ENCODE peak calls at places on chromosomes 3 and 15, in seven cellular contexts. K is Peyer's patch, T is A549, H is GM12891, N is endothelial cell of umbilical vein, U is stomach, Z is suprapubic skin. S is an unnamed sample.

GRCh38 chr3:185200639-185201038 is 47.8 kb upstream of the C3orf70 start:
- DNase-seq in K (no peak), T (no peak), H (no peak), N (peak), U (no peak), Z (no peak), S (no peak)

GRCh38 chr3:123869165-123869564 is 15.0 kb downstream of the MYLK start:
- DNase-seq in K (no peak), T (no peak), H (no peak), N (no peak), U (no peak), Z (no peak), S (no peak)

GRCh38 chr3:52535411-52536111 is 844 bp upstream of the UQCC5 start:
- DNase-seq in K (no peak), T (no peak), H (no peak), N (no peak), U (no peak), Z (no peak), S (no peak)

GRCh38 chr3:14725015-14725431 is 50.1 kb downstream of the C3orf20 start:
- DNase-seq in K (no peak), T (peak), H (no peak), N (no peak), U (no peak), Z (peak), S (no peak)

GRCh38 chr15:66739287-66739686 is 37.3 kb downstream of the SMAD6 start:
- DNase-seq in K (no peak), T (no peak), H (no peak), N (no peak), U (no peak), Z (no peak), S (no peak)

GRCh38 chr15:87753539-87753938 is 503.0 kb downstream of the NTRK3 start:
- DNase-seq in K (no peak), T (peak), H (no peak), N (no peak), U (no peak), Z (no peak), S (no peak)

GRCh38 chr3:42698911-42699230 is 3.7 kb downstream of the HHATL start:
- DNase-seq in K (no peak), T (no peak), H (no peak), N (no peak), U (peak), Z (no peak), S (no peak)

GRCh38 chr3:177944228-177944661 is 592.0 kb upstream of the KCNMB2 start:
- DNase-seq in K (no peak), T (no peak), H (no peak), N (peak), U (no peak), Z (no peak), S (peak)

GRCh38 chr3:158709666-158710083 is 22.6 kb downstream of the RARRES1 start:
- DNase-seq in K (no peak), T (peak), H (no peak), N (peak), U (no peak), Z (no peak), S (peak)

GRCh38 chr3:122273498-122273897 is 51.5 kb upstream of the CSTA start:
- DNase-seq in K (no peak), T (no peak), H (no peak), N (no peak), U (no peak), Z (no peak), S (no peak)

GRCh38 chr15:60865507-60865906 is 363.6 kb downstream of the RORA start:
- DNase-seq in K (no peak), T (no peak), H (no peak), N (no peak), U (no peak), Z (no peak), S (no peak)

GRCh38 chr3:8607285-8608040 is 37.1 kb downstream of the SSUH2 start:
- DNase-seq in K (no peak), T (peak), H (no peak), N (peak), U (peak), Z (no peak), S (peak)

GRCh38 chr3:195914648-195915473 is 6.5 kb upstream of the TNK2 start:
- DNase-seq in K (peak), T (peak), H (peak), N (peak), U (peak), Z (peak), S (peak)

GRCh38 chr3:196636369-196637349 is 2.8 kb upstream of the NRROS start:
- DNase-seq in K (no peak), T (no peak), H (no peak), N (no peak), U (no peak), Z (no peak), S (no peak)

GRCh38 chr3:155876537-155876936 is 6.1 kb downstream of the GMPS start:
- DNase-seq in K (no peak), T (no peak), H (no peak), N (no peak), U (no peak), Z (no peak), S (no peak)

GRCh38 chr15:63874616-63875015 is 40.9 kb upstream of the HERC1 start:
- DNase-seq in K (no peak), T (no peak), H (no peak), N (no peak), U (no peak), Z (peak), S (no peak)

GRCh38 chr15:54347082-54347827 is 369.0 kb downstream of the UNC13C start:
- DNase-seq in K (no peak), T (no peak), H (no peak), N (no peak), U (no peak), Z (no peak), S (no peak)

GRCh38 chr3:35296533-35296932 is 342.8 kb upstream of the ARPP21 start:
- DNase-seq in K (no peak), T (no peak), H (no peak), N (no peak), U (no peak), Z (no peak), S (no peak)

GRCh38 chr3:156449712-156450574 is 105.0 kb downstream of the SSR3 start:
- DNase-seq in K (no peak), T (peak), H (no peak), N (peak), U (no peak), Z (no peak), S (peak)

GRCh38 chr3:189270248-189270832 is 98.6 kb downstream of the TPRG1 start:
- DNase-seq in K (no peak), T (peak), H (no peak), N (peak), U (peak), Z (no peak), S (peak)

GRCh38 chr15:84079885-84080777 is 155.4 kb upstream of the GOLGA6L4 start:
- DNase-seq in K (no peak), T (peak), H (peak), N (no peak), U (peak), Z (no peak), S (peak)

GRCh38 chr15:96687388-96688107 is 357.0 kb downstream of the NR2F2 start:
- DNase-seq in K (no peak), T (no peak), H (no peak), N (peak), U (no peak), Z (no peak), S (no peak)

GRCh38 chr15:99954361-99955180 is 221.3 kb upstream of the LYSMD4 start:
- DNase-seq in K (no peak), T (no peak), H (no peak), N (no peak), U (no peak), Z (peak), S (no peak)

GRCh38 chr15:90638241-90638691 is 78.9 kb upstream of the BLM start:
- DNase-seq in K (no peak), T (no peak), H (no peak), N (no peak), U (no peak), Z (no peak), S (no peak)

GRCh38 chr15:68416158-68416535 is 15.8 kb downstream of the ITGA11 start:
- DNase-seq in K (no peak), T (no peak), H (no peak), N (no peak), U (no peak), Z (no peak), S (no peak)

GRCh38 chr3:195319060-195319459 is 48.1 kb upstream of the XXYLT1 start:
- DNase-seq in K (no peak), T (peak), H (no peak), N (no peak), U (no peak), Z (no peak), S (no peak)

GRCh38 chr15:62125763-62126162 is 39.3 kb downstream of the C2CD4B start:
- DNase-seq in K (no peak), T (peak), H (no peak), N (peak), U (no peak), Z (no peak), S (peak)

GRCh38 chr3:107604057-107604802 is 81.5 kb downstream of the BBX start:
- DNase-seq in K (no peak), T (no peak), H (no peak), N (no peak), U (no peak), Z (no peak), S (no peak)

GRCh38 chr3:61417352-61417751 is 144.0 kb upstream of the PTPRG start:
- DNase-seq in K (no peak), T (no peak), H (no peak), N (no peak), U (no peak), Z (no peak), S (no peak)

GRCh38 chr15:41850482-41851166 is 12.0 kb downstream of the PLA2G4B start:
- DNase-seq in K (no peak), T (no peak), H (no peak), N (no peak), U (no peak), Z (no peak), S (no peak)

GRCh38 chr15:41848595-41848994 is 9.9 kb downstream of the PLA2G4B start:
- DNase-seq in K (no peak), T (no peak), H (no peak), N (no peak), U (no peak), Z (no peak), S (no peak)

GRCh38 chr15:41849204-41849603 is 10.6 kb downstream of the PLA2G4B start:
- DNase-seq in K (no peak), T (no peak), H (no peak), N (no peak), U (no peak), Z (no peak), S (no peak)

GRCh38 chr15:41851167-41851523 is 12.5 kb downstream of the PLA2G4B start:
- DNase-seq in K (no peak), T (no peak), H (no peak), N (no peak), U (no peak), Z (no peak), S (no peak)

DNA sequence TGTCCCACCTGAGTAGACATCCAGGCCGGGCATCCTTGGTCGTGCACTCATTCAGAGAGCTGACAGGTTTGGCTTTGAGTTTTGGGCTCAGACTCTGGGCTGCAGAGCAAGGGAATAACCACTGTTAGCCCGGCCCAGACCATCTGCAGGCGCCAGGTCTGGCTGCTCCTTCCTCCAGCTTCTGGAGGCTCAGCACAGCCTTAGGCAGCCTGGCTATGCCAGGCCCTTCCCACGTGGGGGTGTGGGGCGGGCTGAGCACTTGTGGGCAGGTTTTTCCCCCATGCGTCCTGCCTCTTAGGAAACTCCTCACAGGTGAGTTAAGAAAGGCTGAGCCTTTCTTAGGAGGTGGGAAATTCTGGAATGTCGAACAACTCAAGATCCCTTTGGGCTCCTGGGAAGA is 11.2 kb downstream of the PLA2G4B start:
- DNase-seq in K (no peak), T (no peak), H (no peak), N (no peak), U (peak), Z (no peak), S (peak)
- TF ChIP-seq POLR2A in K (no peak), T (no peak), H (no peak), N (no peak), U (no peak), Z (no peak), S (no peak)

DNA sequence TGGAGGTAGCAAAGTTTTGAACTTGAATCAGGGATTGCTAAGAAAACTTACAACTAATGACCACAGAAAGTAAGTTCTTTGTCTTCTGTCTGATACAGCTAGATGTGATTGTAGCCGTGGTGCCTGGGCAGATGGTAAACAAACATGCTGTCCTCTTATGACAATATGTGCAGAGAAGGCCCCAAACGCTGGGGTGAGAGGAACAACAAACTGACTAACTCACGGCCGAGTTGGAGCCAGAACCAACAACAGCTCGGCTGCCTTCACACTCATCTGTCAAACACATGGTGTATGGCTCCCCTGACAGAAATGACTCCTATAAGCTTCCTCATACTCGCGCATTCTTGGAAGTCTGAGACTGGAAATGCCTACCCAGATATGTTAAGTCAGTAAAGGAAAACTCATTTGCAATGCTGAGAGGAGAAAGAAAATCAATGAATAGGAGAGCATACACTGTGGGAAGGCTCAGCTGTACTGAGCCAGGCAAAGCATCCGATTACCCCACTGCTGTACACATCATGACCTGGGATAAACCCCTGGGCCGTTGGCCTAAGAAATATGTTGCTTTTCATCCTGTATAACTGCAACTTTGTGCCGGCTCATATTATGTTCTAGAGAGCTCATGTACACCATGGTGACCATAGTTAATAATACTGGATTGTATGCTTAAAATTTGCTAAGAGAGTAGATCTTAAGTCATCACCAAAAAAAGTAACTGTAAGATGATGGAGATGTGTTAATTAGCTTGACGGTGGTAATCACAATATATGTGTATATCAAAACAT is 5.7 kb downstream of the THBS1 start:
- DNase-seq in K (no peak), T (no peak), H (no peak), N (peak), U (no peak), Z (no peak), S (no peak)
- TF ChIP-seq POLR2A in K (no peak), T (no peak), H (no peak), N (peak), U (no peak), Z (no peak), S (no peak)

GRCh38 chr3:18425641-18426403 is 683 bp upstream of the SATB1 start:
- DNase-seq in K (peak), T (no peak), H (peak), N (peak), U (peak), Z (peak), S (peak)
- TF ChIP-seq POLR2A in K (peak), T (no peak), H (no peak), N (no peak), U (no peak), Z (no peak), S (peak)

DNA sequence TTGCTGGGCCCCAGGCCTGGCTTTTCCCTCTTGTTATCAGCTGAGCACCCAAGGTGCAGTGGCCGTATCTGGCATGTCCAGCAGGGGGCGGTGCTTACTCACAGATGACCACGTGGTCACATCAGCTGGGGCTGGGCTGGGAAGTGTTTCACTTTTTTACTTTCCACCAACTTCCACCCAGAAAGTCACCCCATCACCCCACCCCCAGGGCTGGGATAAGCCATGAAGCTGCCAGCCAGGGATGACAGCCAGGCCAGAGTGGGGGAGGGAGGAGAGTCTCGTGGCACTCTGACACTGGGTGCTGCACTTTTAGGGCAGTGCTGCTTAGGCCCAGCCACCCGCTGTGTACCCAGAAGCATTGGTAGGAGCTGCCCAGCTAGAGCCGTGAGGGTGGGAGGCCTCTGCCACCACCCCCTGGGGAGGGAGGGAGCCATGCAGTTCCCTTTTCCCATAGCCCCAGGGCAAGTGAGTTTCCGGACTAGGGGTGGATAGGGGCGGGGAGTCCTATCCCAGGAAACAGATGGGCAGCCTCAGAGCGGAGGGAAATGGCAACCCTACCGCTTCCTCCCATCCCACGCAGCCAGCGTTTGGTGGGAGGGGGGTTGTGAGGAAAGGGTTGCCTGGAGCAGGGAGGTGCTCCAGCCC is 6.1 kb downstream of the PPCDC start:
- DNase-seq in K (peak), T (peak), H (peak), N (peak), U (peak), Z (peak), S (peak)
- TF ChIP-seq POLR2A in K (no peak), T (no peak), H (no peak), N (no peak), U (no peak), Z (peak), S (no peak)

GRCh38 chr3:152650177-152650576 is 184.8 kb upstream of the P2RY1 start:
- DNase-seq in K (no peak), T (no peak), H (no peak), N (no peak), U (no peak), Z (no peak), S (peak)
- TF ChIP-seq POLR2A in K (no peak), T (no peak), H (no peak), N (no peak), U (no peak), Z (no peak), S (no peak)

DNA sequence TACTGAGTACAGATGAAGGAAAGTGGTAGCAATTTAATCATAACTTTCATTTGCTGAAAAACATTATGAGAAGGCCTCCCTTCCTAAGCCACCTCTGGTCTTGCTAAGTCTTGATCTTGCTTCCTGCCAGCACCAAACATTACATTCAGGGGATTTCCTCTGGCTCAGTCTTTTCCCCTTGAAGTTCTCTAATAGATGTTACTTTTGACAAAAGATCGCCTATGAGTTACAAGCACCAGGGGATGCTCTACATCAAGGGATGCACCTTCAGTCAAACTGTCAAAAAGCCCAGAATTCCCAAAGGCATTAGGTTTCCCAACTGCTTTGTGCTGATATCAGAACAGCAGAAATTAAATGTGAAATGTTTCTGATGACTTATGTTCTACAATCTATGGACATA is 47.3 kb downstream of the AQP9 start:
- DNase-seq in K (no peak), T (no peak), H (no peak), N (peak), U (no peak), Z (no peak), S (no peak)
- TF ChIP-seq POLR2A in K (no peak), T (no peak), H (no peak), N (no peak), U (no peak), Z (no peak), S (no peak)

DNA sequence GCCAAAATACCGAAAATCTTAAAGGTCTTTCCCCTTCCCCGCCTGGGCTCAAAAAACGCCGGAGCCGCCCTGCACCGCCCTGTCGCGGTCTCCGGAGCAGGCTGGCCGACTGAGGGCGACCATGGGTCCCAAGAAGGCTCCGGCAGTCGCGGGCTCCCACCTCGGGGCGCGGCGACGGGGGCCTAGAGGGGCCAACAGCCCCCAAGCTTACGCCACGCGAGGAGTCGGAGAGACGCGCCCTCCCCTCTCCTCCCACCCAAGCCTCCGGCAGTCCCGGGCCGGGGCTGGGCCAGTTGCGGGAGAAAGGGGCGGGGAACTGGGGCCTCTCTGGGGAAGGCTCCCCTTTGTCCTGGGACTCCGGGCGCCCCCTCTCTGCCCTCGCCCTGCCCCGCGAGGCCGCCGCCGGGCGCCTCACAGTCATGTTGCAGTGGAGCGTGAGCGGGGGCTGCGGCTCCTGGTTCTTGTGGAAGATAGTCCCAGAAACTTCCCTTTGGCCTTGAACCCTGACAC is 69.1 kb downstream of the GOLGA8B start:
- DNase-seq in K (no peak), T (peak), H (peak), N (peak), U (no peak), Z (no peak), S (peak)
- TF ChIP-seq POLR2A in K (no peak), T (no peak), H (no peak), N (no peak), U (no peak), Z (no peak), S (no peak)